ENCODE peak calls at places on chromosomes 1 and 21, in seven cellular contexts. One of them, this sample, is unnamed. For H3K27me3, the result is how much of the 10 kb centered on the place peaks cover.

GRCh38 chr1:94069649-94070285 is 51.2 kb downstream of the ABCA4 start:
- DNase-seq in body of pancreas: no peak
- DNase-seq in AG04450: no peak
- DNase-seq in tibial nerve: no peak
- DNase-seq in tibial artery: no peak
- DNase-seq in IMR-90: peak
- DNase-seq in esophagus muscularis mucosa: no peak
- DNase-seq in this sample: no peak

GRCh38 chr1:90786709-90787108 is 69.6 kb upstream of the BARHL2 start:
- DNase-seq in IMR-90: no peak
- DNase-seq in tibial nerve: no peak
- DNase-seq in body of pancreas: no peak
- DNase-seq in esophagus muscularis mucosa: no peak
- DNase-seq in tibial artery: no peak
- DNase-seq in AG04450: no peak
- DNase-seq in this sample: no peak

GRCh38 chr1:196209983-196210382 is 398.3 kb downstream of the KCNT2 start:
- DNase-seq in body of pancreas: no peak
- DNase-seq in AG04450: no peak
- DNase-seq in tibial artery: no peak
- DNase-seq in esophagus muscularis mucosa: no peak
- DNase-seq in tibial nerve: no peak
- DNase-seq in IMR-90: no peak
- DNase-seq in this sample: no peak

GRCh38 chr1:15958111-15958510 is 17.8 kb downstream of the ZBTB17 start:
- DNase-seq in tibial nerve: no peak
- DNase-seq in AG04450: no peak
- DNase-seq in body of pancreas: no peak
- DNase-seq in esophagus muscularis mucosa: no peak
- DNase-seq in IMR-90: no peak
- DNase-seq in tibial artery: peak
- DNase-seq in this sample: no peak

GRCh38 chr1:156943756-156944155 is 23.3 kb downstream of the LRRC71 start:
- DNase-seq in tibial nerve: no peak
- DNase-seq in AG04450: no peak
- DNase-seq in body of pancreas: no peak
- DNase-seq in tibial artery: peak
- DNase-seq in IMR-90: no peak
- DNase-seq in esophagus muscularis mucosa: no peak
- DNase-seq in this sample: no peak

GRCh38 chr1:207224666-207225065 is 96.8 kb upstream of the CD55 start:
- DNase-seq in IMR-90: no peak
- DNase-seq in tibial nerve: no peak
- DNase-seq in AG04450: no peak
- DNase-seq in body of pancreas: no peak
- DNase-seq in esophagus muscularis mucosa: no peak
- DNase-seq in tibial artery: no peak
- DNase-seq in this sample: no peak

GRCh38 chr1:42962641-42963377 is 4.1 kb upstream of the SLC2A1 start:
- DNase-seq in tibial artery: peak
- DNase-seq in esophagus muscularis mucosa: no peak
- DNase-seq in AG04450: no peak
- DNase-seq in body of pancreas: no peak
- DNase-seq in tibial nerve: no peak
- DNase-seq in IMR-90: peak
- DNase-seq in this sample: no peak

GRCh38 chr1:229479660-229480399 is 28.3 kb downstream of the NUP133 start:
- DNase-seq in AG04450: no peak
- DNase-seq in esophagus muscularis mucosa: no peak
- DNase-seq in tibial nerve: no peak
- DNase-seq in IMR-90: no peak
- DNase-seq in tibial artery: no peak
- DNase-seq in body of pancreas: no peak
- DNase-seq in this sample: no peak

GRCh38 chr1:242524571-242525359 is at the start of gene PLD5:
- DNase-seq in body of pancreas: peak
- DNase-seq in esophagus muscularis mucosa: no peak
- DNase-seq in AG04450: no peak
- DNase-seq in IMR-90: no peak
- DNase-seq in tibial nerve: no peak
- DNase-seq in tibial artery: no peak
- DNase-seq in this sample: no peak

GRCh38 chr1:116754203-116754977 is at the start of gene CD2:
- DNase-seq in tibial artery: no peak
- DNase-seq in IMR-90: no peak
- DNase-seq in AG04450: no peak
- DNase-seq in body of pancreas: no peak
- DNase-seq in esophagus muscularis mucosa: no peak
- DNase-seq in tibial nerve: peak
- DNase-seq in this sample: no peak

GRCh38 chr1:168301664-168302320 is 21.1 kb downstream of the TBX19 start:
- DNase-seq in IMR-90: peak
- DNase-seq in tibial nerve: no peak
- DNase-seq in body of pancreas: no peak
- DNase-seq in esophagus muscularis mucosa: no peak
- DNase-seq in AG04450: no peak
- DNase-seq in tibial artery: no peak
- DNase-seq in this sample: no peak

GRCh38 chr1:41741244-41741643 is 177.5 kb downstream of the HIVEP3 start:
- DNase-seq in tibial artery: no peak
- DNase-seq in IMR-90: no peak
- DNase-seq in esophagus muscularis mucosa: no peak
- DNase-seq in tibial nerve: no peak
- DNase-seq in body of pancreas: no peak
- DNase-seq in AG04450: no peak
- DNase-seq in this sample: no peak

GRCh38 chr21:36494557-36494956 is 14.6 kb upstream of the CLDN14 start:
- DNase-seq in IMR-90: no peak
- DNase-seq in AG04450: no peak
- DNase-seq in tibial nerve: no peak
- DNase-seq in body of pancreas: no peak
- DNase-seq in esophagus muscularis mucosa: no peak
- DNase-seq in tibial artery: no peak
- DNase-seq in this sample: no peak

GRCh38 chr21:36489103-36489785 is 9.3 kb upstream of the CLDN14 start:
- DNase-seq in tibial nerve: no peak
- DNase-seq in AG04450: no peak
- DNase-seq in esophagus muscularis mucosa: no peak
- DNase-seq in tibial artery: no peak
- DNase-seq in body of pancreas: no peak
- DNase-seq in IMR-90: no peak
- DNase-seq in this sample: no peak

GRCh38 chr21:36486246-36486645 is 6.3 kb upstream of the CLDN14 start:
- DNase-seq in body of pancreas: no peak
- DNase-seq in esophagus muscularis mucosa: no peak
- DNase-seq in tibial nerve: no peak
- DNase-seq in IMR-90: no peak
- DNase-seq in tibial artery: no peak
- DNase-seq in AG04450: no peak
- DNase-seq in this sample: no peak

GRCh38 chr21:36487641-36488307 is 7.9 kb upstream of the CLDN14 start:
- DNase-seq in body of pancreas: peak
- DNase-seq in tibial artery: no peak
- DNase-seq in IMR-90: peak
- DNase-seq in AG04450: no peak
- DNase-seq in esophagus muscularis mucosa: no peak
- DNase-seq in tibial nerve: no peak
- DNase-seq in this sample: peak

DNA sequence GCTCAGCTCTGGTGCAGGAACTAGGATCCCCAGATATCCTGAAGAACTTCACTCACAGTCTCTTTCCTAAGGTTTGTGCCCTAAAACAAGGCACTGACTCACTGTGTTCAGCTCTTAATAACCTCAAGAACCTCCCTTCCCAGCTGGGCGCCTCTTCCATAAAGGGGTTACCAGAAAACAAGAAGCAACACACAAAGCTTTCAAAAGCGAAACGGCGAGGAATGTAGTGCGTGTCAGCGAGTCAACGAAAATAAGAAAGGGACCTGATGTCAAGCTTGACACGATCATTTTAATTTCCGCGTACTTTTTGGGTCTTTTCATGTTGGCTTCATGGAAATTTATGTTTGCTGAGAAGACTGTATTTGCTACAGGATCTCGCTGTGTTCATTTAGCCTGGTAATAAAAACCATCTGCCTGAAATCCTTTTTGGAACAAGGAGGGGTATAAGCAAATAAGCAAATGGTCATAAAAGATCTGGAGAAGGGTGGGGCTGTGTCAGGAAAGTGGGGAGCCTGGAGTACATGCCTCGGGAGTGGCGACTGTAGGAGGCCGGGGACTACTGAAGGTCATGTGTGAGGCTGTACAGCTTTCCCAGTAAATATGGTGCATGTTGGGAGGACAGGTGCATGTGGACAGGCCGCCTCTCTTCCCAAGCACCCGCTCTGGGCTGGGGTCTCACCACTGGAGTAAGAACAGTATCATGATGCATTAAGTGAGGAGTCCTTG is 11.4 kb upstream of the CLDN14 start:
- DNase-seq in body of pancreas: no peak
- DNase-seq in tibial nerve: no peak
- DNase-seq in tibial artery: no peak
- DNase-seq in esophagus muscularis mucosa: no peak
- DNase-seq in IMR-90: no peak
- DNase-seq in AG04450: no peak
- DNase-seq in this sample: no peak
- H3K27ac ChIP-seq in body of pancreas: no peak
- H3K27ac ChIP-seq in tibial nerve: no peak
- H3K27ac ChIP-seq in tibial artery: no peak
- H3K27ac ChIP-seq in esophagus muscularis mucosa: no peak
- H3K27ac ChIP-seq in IMR-90: no peak
- H3K27ac ChIP-seq in AG04450: no peak
- H3K27ac ChIP-seq in this sample: no peak

GRCh38 chr1:208272713-208273112 is 28.5 kb upstream of the PLXNA2 start:
- DNase-seq in tibial artery: no peak
- DNase-seq in esophagus muscularis mucosa: no peak
- DNase-seq in IMR-90: no peak
- DNase-seq in AG04450: no peak
- DNase-seq in body of pancreas: no peak
- DNase-seq in tibial nerve: no peak
- DNase-seq in this sample: no peak

GRCh38 chr1:208268541-208269337 is 24.6 kb upstream of the PLXNA2 start:
- DNase-seq in esophagus muscularis mucosa: no peak
- DNase-seq in tibial artery: no peak
- DNase-seq in tibial nerve: no peak
- DNase-seq in AG04450: no peak
- DNase-seq in IMR-90: no peak
- DNase-seq in body of pancreas: no peak
- DNase-seq in this sample: no peak

GRCh38 chr1:208269338-208269666 is 25.1 kb upstream of the PLXNA2 start:
- DNase-seq in IMR-90: no peak
- DNase-seq in esophagus muscularis mucosa: no peak
- DNase-seq in tibial nerve: no peak
- DNase-seq in body of pancreas: no peak
- DNase-seq in tibial artery: no peak
- DNase-seq in AG04450: no peak
- DNase-seq in this sample: no peak

GRCh38 chr1:208272311-208272710 is 28.1 kb upstream of the PLXNA2 start:
- DNase-seq in IMR-90: no peak
- DNase-seq in AG04450: no peak
- DNase-seq in tibial nerve: no peak
- DNase-seq in esophagus muscularis mucosa: no peak
- DNase-seq in body of pancreas: no peak
- DNase-seq in tibial artery: no peak
- DNase-seq in this sample: no peak

DNA sequence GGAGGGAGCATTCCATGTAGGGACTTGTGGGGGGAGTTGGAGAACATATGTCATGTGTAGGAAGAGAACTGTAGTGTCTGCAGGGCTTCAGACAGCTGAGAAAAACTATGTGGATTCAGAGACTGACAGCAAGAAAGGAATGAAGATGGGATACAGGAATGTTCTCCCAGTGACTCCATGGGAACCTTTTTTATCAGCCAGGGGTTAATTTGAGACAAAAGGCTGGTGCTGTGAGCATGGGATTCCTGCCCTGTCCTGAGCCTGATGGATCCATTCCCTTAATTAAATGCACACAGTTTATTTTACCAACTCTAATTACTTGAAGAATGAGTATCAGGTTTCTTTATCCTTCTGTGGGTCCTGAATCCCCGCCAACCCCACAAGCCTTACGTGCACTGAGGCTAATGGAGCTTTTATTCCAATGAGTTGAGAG is 26.5 kb upstream of the PLXNA2 start:
- DNase-seq in tibial nerve: no peak
- DNase-seq in IMR-90: no peak
- DNase-seq in body of pancreas: no peak
- DNase-seq in esophagus muscularis mucosa: no peak
- DNase-seq in AG04450: no peak
- DNase-seq in tibial artery: no peak
- DNase-seq in this sample: no peak
- H3K27me3 ChIP-seq in tibial nerve: half or more
- H3K27me3 ChIP-seq in IMR-90: under half
- H3K27me3 ChIP-seq in body of pancreas: under half
- H3K27me3 ChIP-seq in esophagus muscularis mucosa: under half
- H3K27me3 ChIP-seq in AG04450: under half
- H3K27me3 ChIP-seq in tibial artery: under half
- H3K27me3 ChIP-seq in this sample: under half

GRCh38 chr1:95916616-95917015 is 682.6 kb downstream of the RWDD3 start:
- DNase-seq in tibial nerve: no peak
- DNase-seq in body of pancreas: no peak
- DNase-seq in tibial artery: no peak
- DNase-seq in esophagus muscularis mucosa: no peak
- DNase-seq in IMR-90: peak
- DNase-seq in AG04450: no peak
- DNase-seq in this sample: no peak
- TF ChIP-seq CTCF in tibial nerve: no peak
- TF ChIP-seq CTCF in body of pancreas: no peak
- TF ChIP-seq CTCF in tibial artery: peak
- TF ChIP-seq CTCF in esophagus muscularis mucosa: peak
- TF ChIP-seq CTCF in IMR-90: peak
- TF ChIP-seq CTCF in AG04450: peak
- TF ChIP-seq CTCF in this sample: no peak

DNA sequence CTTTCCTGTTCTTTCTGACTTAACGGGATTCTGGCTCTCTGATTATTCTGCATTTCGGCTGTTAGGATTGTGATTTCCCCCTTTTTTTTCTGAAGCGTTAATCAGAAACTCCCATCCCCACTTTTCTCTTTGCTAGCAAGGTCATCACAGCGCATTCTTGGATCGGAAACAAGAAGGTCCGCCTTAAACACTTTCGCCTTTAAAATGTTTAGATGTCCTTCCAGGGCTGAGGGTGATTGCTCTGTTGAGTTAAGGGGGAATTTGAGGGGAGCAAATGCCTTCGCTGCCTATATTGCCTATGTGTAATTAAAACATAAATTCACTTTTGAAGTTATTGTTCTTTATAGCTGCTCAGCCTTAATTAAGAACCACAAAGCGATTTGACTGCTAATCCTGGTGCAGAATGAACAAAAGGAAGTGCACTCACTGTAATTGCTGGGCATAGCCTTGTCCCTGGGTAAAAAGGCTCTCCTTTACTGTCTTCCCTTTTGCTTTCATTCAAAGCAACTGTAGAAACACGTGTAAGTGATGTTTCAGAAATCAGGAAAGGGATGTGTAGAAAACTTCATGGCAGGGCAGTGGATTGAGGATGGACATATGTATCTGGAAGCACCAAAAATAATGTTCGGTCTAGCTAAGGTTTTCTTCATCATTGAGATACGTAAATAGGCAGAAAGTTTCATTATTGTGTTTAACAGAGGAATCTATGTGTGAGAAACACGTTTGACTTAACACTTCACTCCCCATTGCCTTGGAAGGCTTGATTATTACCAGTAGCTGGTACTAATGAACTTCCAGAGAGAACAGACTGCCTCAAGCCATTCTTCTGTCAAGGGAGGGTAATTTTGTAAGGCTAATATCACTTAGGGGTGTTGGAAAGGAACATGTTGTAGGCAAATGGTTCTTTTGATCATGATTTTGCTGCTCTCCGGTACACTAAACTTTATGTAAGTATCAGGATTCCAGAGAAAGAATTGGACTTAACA is 1.4 kb downstream of the LAMC1 start:
- DNase-seq in AG04450: no peak
- DNase-seq in esophagus muscularis mucosa: no peak
- DNase-seq in IMR-90: no peak
- DNase-seq in body of pancreas: no peak
- DNase-seq in tibial artery: no peak
- DNase-seq in tibial nerve: no peak
- DNase-seq in this sample: no peak
- H3K27ac ChIP-seq in AG04450: peak
- H3K27ac ChIP-seq in esophagus muscularis mucosa: peak
- H3K27ac ChIP-seq in IMR-90: peak
- H3K27ac ChIP-seq in body of pancreas: peak
- H3K27ac ChIP-seq in tibial artery: peak
- H3K27ac ChIP-seq in tibial nerve: peak
- H3K27ac ChIP-seq in this sample: peak

This sample was measured in lung.